ENCODE peak calls at places on chromosomes 4 and X, in five cellular contexts. One of them, this sample, is unnamed.
A peak's percentile ranks its signal among the peaks of the same experiment; 100 is the strongest.

GRCh38 chr4:86414686-86415085 is 54.8 kb upstream of the MAPK10 start:
- DNase-seq in K562: no peak
- DNase-seq in A549: no peak
- DNase-seq in ovary: no peak
- DNase-seq in tibial nerve: no peak
- DNase-seq in this sample: no peak

GRCh38 chr4:39181520-39181904 is 817 bp upstream of the WDR19 start:
- DNase-seq in K562: no peak
- DNase-seq in ovary: no peak
- DNase-seq in A549: no peak
- DNase-seq in tibial nerve: no peak
- DNase-seq in this sample: no peak

GRCh38 chr4:79198886-79199591 is 126.8 kb downstream of the NAA11 start:
- DNase-seq in tibial nerve: no peak
- DNase-seq in ovary: no peak
- DNase-seq in K562: peak; percentile 78
- DNase-seq in A549: no peak
- DNase-seq in this sample: no peak

GRCh38 chr4:84451546-84451945 is 47.5 kb downstream of the NKX6-1 start:
- DNase-seq in tibial nerve: no peak
- DNase-seq in ovary: no peak
- DNase-seq in K562: peak; percentile 1
- DNase-seq in A549: peak; percentile 6
- DNase-seq in this sample: no peak

GRCh38 chr4:177051473-177052060 is 258.1 kb upstream of the NEIL3 start:
- DNase-seq in A549: peak; percentile 37
- DNase-seq in K562: peak; percentile 41
- DNase-seq in ovary: no peak
- DNase-seq in tibial nerve: no peak
- DNase-seq in this sample: no peak

GRCh38 chr4:159296061-159296460 is 193.2 kb downstream of the RAPGEF2 start:
- DNase-seq in A549: no peak
- DNase-seq in K562: no peak
- DNase-seq in tibial nerve: no peak
- DNase-seq in ovary: no peak
- DNase-seq in this sample: no peak

GRCh38 chr4:40736910-40737309 is 12.8 kb upstream of the NSUN7 start:
- DNase-seq in tibial nerve: no peak
- DNase-seq in ovary: no peak
- DNase-seq in A549: peak; percentile 42
- DNase-seq in K562: peak; percentile 9
- DNase-seq in this sample: no peak

GRCh38 chr4:30863031-30863430 is 142.9 kb downstream of the PCDH7 start:
- DNase-seq in K562: no peak
- DNase-seq in ovary: no peak
- DNase-seq in A549: no peak
- DNase-seq in tibial nerve: no peak
- DNase-seq in this sample: no peak

GRCh38 chrX:110327336-110327735 is 9.5 kb upstream of the AMMECR1 start:
- DNase-seq in ovary: no peak
- DNase-seq in A549: no peak
- DNase-seq in tibial nerve: no peak
- DNase-seq in K562: no peak
- DNase-seq in this sample: no peak

GRCh38 chrX:154096140-154097002 is 1.1 kb downstream of the MECP2 start:
- DNase-seq in A549: peak; percentile 7
- DNase-seq in tibial nerve: no peak
- DNase-seq in ovary: peak; percentile 34
- DNase-seq in K562: peak; percentile 42
- DNase-seq in this sample: no peak

GRCh38 chr4:85402371-85402770 is 72.6 kb upstream of the ARHGAP24 start:
- DNase-seq in ovary: no peak
- DNase-seq in A549: peak; percentile 31
- DNase-seq in K562: no peak
- DNase-seq in tibial nerve: no peak
- DNase-seq in this sample: no peak

GRCh38 chr4:185335579-185335978 is 60.1 kb downstream of the LRP2BP start:
- DNase-seq in tibial nerve: no peak
- DNase-seq in K562: no peak
- DNase-seq in ovary: no peak
- DNase-seq in A549: no peak
- DNase-seq in this sample: no peak

GRCh38 chr4:185328586-185328985 is 67.1 kb downstream of the LRP2BP start:
- DNase-seq in tibial nerve: no peak
- DNase-seq in K562: no peak
- DNase-seq in A549: no peak
- DNase-seq in ovary: no peak
- DNase-seq in this sample: no peak

GRCh38 chr4:185332575-185333464 is 62.9 kb downstream of the LRP2BP start:
- DNase-seq in K562: no peak
- DNase-seq in ovary: no peak
- DNase-seq in A549: no peak
- DNase-seq in tibial nerve: no peak
- DNase-seq in this sample: no peak
- TF ChIP-seq EP300 in K562: no peak
- TF ChIP-seq EP300 in ovary: no peak
- TF ChIP-seq EP300 in A549: no peak
- TF ChIP-seq EP300 in tibial nerve: no peak
- TF ChIP-seq EP300 in this sample: no peak

DNA sequence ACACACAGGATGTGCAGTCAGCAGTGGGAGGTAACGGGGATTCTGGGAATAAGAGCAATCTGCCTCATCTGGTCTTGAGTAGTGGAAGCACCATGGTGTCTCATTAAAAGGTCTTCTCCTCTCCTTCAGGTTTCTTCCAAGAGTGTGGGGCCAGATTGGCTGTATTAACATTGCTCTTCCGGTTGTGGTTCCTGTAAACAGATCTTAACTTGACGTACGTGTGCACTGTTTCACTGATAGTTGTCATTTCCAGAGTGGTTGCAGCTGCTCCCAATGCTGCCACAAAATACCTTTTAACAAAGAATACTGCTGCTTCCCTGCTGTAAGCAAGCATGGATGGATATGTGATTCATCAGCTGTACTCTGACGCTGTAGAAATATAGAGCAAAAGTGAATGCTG is 1443.4 kb upstream of the TENM3 start:
- DNase-seq in ovary: no peak
- DNase-seq in K562: no peak
- DNase-seq in tibial nerve: no peak
- DNase-seq in A549: no peak
- DNase-seq in this sample: no peak
- TF ChIP-seq EP300 in ovary: no peak
- TF ChIP-seq EP300 in K562: no peak
- TF ChIP-seq EP300 in tibial nerve: no peak
- TF ChIP-seq EP300 in A549: no peak
- TF ChIP-seq EP300 in this sample: no peak

DNA sequence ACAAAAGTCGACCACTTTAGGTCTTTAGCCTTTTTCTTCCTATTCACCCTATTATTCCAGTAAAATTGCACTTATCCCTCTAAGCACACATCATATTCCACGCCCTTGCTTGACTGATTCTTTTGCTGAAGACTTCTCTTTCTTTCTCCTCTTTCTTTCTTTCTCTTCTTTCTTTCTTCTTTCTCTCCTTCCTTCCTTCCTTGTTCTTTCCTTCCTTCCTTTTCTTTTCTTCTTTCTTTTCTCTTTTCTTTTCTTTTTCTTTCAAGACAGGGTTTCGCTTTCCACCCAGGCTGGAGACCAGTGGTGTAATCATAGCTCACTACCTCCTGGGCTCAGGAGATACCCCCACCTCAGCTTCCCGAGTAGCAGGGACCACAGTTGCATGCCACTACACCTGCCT is 61.9 kb downstream of the RASGEF1B start:
- DNase-seq in tibial nerve: no peak
- DNase-seq in ovary: no peak
- DNase-seq in A549: no peak
- DNase-seq in K562: no peak
- DNase-seq in this sample: no peak
- TF ChIP-seq EP300 in tibial nerve: no peak
- TF ChIP-seq EP300 in ovary: no peak
- TF ChIP-seq EP300 in A549: no peak
- TF ChIP-seq EP300 in K562: no peak
- TF ChIP-seq EP300 in this sample: no peak

DNA sequence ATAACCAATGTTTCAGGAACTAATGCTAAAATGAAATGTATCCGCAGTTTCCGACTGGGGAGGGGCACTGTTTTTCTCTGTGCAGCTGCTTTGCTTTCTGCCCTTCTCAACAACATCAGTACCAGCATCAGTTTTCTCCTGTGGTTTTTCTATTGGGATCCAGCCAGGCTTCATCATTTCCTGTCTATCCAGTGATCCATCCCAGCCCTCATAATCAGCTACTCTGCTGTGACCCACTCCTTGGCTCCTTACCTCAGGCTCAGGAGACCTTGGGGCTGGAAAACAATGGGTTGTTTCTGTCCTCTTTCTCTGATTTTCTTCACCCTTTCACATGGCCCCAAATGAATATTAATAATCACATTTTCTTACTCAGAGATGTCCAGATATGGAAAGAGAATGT is 222.2 kb upstream of the DKK2 start:
- DNase-seq in ovary: no peak
- DNase-seq in K562: no peak
- DNase-seq in A549: no peak
- DNase-seq in tibial nerve: no peak
- DNase-seq in this sample: no peak
- TF ChIP-seq EP300 in ovary: no peak
- TF ChIP-seq EP300 in K562: no peak
- TF ChIP-seq EP300 in A549: no peak
- TF ChIP-seq EP300 in tibial nerve: no peak
- TF ChIP-seq EP300 in this sample: no peak

GRCh38 chrX:31098081-31098480 is 26.2 kb upstream of the FTHL17 start:
- DNase-seq in A549: no peak
- DNase-seq in K562: no peak
- DNase-seq in tibial nerve: no peak
- DNase-seq in ovary: no peak
- DNase-seq in this sample: no peak

DNA sequence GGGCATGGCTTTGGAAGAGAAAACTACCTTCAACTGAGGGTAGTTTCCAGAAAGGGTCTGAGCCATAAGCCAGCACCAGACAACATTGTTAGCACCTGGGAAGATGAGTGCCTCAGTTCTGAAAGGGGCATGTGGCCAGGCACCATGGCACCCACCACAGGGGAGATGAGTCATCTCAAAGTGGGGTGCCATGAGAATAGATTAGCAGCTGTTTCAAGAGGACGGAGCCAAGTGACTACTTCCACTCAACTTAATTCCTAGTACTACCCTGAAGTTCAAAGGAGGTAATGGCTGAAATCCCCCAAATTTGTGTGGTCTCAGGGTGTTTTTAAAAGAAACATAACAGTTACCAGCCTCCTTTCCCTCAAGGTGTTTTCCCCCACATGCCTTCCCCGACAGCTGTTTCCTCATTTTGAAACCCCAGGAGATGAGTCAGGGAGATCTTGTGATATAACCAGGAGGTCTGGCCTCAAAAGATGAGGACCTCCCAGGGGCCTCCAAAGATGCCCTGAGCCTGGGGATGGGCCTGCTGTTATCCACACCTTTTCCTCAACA is 27.8 kb upstream of the FTHL17 start:
- DNase-seq in ovary: no peak
- DNase-seq in A549: no peak
- DNase-seq in K562: no peak
- DNase-seq in tibial nerve: no peak
- DNase-seq in this sample: no peak
- TF ChIP-seq EP300 in ovary: no peak
- TF ChIP-seq EP300 in A549: no peak
- TF ChIP-seq EP300 in K562: no peak
- TF ChIP-seq EP300 in tibial nerve: no peak
- TF ChIP-seq EP300 in this sample: no peak

DNA sequence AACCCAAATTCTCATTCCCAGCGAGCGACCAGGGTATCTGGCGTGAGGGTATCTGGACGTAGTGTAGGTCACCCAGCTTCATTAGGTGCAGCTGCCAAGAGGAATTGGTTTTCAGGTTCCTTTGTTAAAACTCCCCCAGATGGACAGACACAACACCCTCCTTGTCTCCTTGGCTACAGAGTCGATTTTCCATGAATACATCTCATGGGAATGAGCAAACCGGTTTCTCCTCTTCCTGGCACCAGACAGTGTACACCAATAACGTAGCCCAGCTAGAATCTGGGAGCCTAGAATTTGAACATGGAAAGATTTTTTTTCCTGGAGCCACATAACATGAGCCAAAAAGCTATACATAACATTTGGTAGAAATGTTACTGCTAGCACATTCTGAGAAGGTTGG is 63.0 kb upstream of the SLC34A2 start:
- DNase-seq in K562: no peak
- DNase-seq in ovary: no peak
- DNase-seq in A549: no peak
- DNase-seq in tibial nerve: no peak
- DNase-seq in this sample: no peak
- TF ChIP-seq EP300 in K562: no peak
- TF ChIP-seq EP300 in ovary: no peak
- TF ChIP-seq EP300 in A549: no peak
- TF ChIP-seq EP300 in tibial nerve: no peak
- TF ChIP-seq EP300 in this sample: no peak

This sample was measured in sigmoid colon.